ENCODE peak calls at places on chromosomes 1 and 21, in six cellular contexts. G, U, L, W, X and H are unnamed samples.

GRCh38 chr1:32749726-32750224 is 47.2 kb upstream of the SYNC start:
- DNase-seq in G (no peak), U (no peak), L (no peak), W (no peak), X (no peak), H (no peak)

GRCh38 chr1:3001471-3002348 is 19.6 kb upstream of the ACTRT2 start:
- DNase-seq in G (no peak), U (no peak), L (no peak), W (no peak), X (no peak), H (no peak)

GRCh38 chr1:100038401-100039306 is 68.9 kb downstream of the SLC35A3 start:
- DNase-seq in G (no peak), U (peak; percentile 67), L (peak; percentile 73), W (peak; percentile 5), X (peak; percentile 85), H (no peak)

GRCh38 chr1:99407018-99407417 is 142.7 kb downstream of the PLPPR4 start:
- DNase-seq in G (no peak), U (no peak), L (no peak), W (no peak), X (peak; percentile 4), H (no peak)

GRCh38 chr1:203522237-203522636 is 28.3 kb downstream of the OPTC start:
- DNase-seq in G (no peak), U (no peak), L (peak; percentile 53), W (no peak), X (no peak), H (no peak)

GRCh38 chr1:234108921-234109320 is 204.4 kb downstream of the SLC35F3 start:
- DNase-seq in G (peak; percentile 61), U (no peak), L (no peak), W (no peak), X (no peak), H (no peak)

GRCh38 chr21:14752006-14752909 is 206.1 kb upstream of the SAMSN1 start:
- DNase-seq in G (no peak), U (no peak), L (no peak), W (no peak), X (no peak), H (no peak)

GRCh38 chr1:223667484-223668182 is 2.1 kb upstream of the CAPN8 start:
- DNase-seq in G (no peak), U (no peak), L (no peak), W (no peak), X (no peak), H (no peak)

GRCh38 chr1:224498574-224499170 is 64.1 kb upstream of the WDR26 start:
- DNase-seq in G (no peak), U (no peak), L (peak; percentile 75), W (no peak), X (peak; percentile 73), H (no peak)

GRCh38 chr1:228735871-228736586 is 750 bp downstream of the RHOU start:
- DNase-seq in G (peak; percentile 48), U (peak; percentile 55), L (peak; percentile 65), W (no peak), X (peak; percentile 50), H (no peak)

GRCh38 chr1:72567511-72567910 is 285.2 kb upstream of the NEGR1 start:
- DNase-seq in G (no peak), U (no peak), L (no peak), W (no peak), X (peak; percentile 22), H (no peak)

GRCh38 chr1:113674591-113674990 is 84.7 kb downstream of the PHTF1 start:
- DNase-seq in G (peak; percentile 36), U (no peak), L (no peak), W (no peak), X (no peak), H (no peak)

GRCh38 chr1:244917271-244917670 is 52.9 kb upstream of the HNRNPU start:
- DNase-seq in G (no peak), U (no peak), L (no peak), W (no peak), X (no peak), H (no peak)

GRCh38 chr21:33932731-33933130 is 17.1 kb upstream of the ATP5PO start:
- DNase-seq in G (no peak), U (no peak), L (no peak), W (no peak), X (no peak), H (no peak)

GRCh38 chr1:100343897-100344296 is 8.4 kb upstream of the CDC14A start:
- DNase-seq in G (no peak), U (no peak), L (no peak), W (no peak), X (no peak), H (no peak)

GRCh38 chr1:202639500-202639899 is 70.8 kb downstream of the SYT2 start:
- DNase-seq in G (no peak), U (no peak), L (no peak), W (no peak), X (peak; percentile 61), H (no peak)

GRCh38 chr21:46009951-46010655 is 28.5 kb downstream of the COL6A1 start:
- DNase-seq in G (no peak), U (no peak), L (peak; percentile 44), W (no peak), X (no peak), H (no peak)

GRCh38 chr1:209130886-209131285 is 452.6 kb upstream of the CAMK1G start:
- DNase-seq in G (no peak), U (no peak), L (no peak), W (no peak), X (no peak), H (no peak)

GRCh38 chr1:220062629-220063028 is 16.3 kb upstream of the EPRS1 start:
- DNase-seq in G (no peak), U (no peak), L (no peak), W (no peak), X (no peak), H (no peak)

GRCh38 chr1:161486806-161487482 is 18.3 kb upstream of the FCGR2A start:
- DNase-seq in G (peak; percentile 48), U (no peak), L (no peak), W (no peak), X (peak; percentile 84), H (no peak)

GRCh38 chr1:145990249-145991097 is 5.9 kb downstream of the TXNIP start:
- DNase-seq in G (no peak), U (no peak), L (no peak), W (no peak), X (no peak), H (no peak)

GRCh38 chr1:232978091-232978634 is 27.8 kb downstream of the NTPCR start:
- DNase-seq in G (no peak), U (no peak), L (no peak), W (no peak), X (peak; percentile 64), H (no peak)

GRCh38 chr1:109636201-109636952 is 16.7 kb downstream of the AMPD2 start:
- DNase-seq in G (no peak), U (no peak), L (peak; percentile 53), W (no peak), X (peak; percentile 69), H (no peak)

GRCh38 chr21:26843912-26844257 is 1.3 kb downstream of the ADAMTS1 start:
- DNase-seq in G (no peak), U (no peak), L (no peak), W (no peak), X (peak; percentile 94), H (no peak)

GRCh38 chr21:26842976-26843911 is 2.0 kb downstream of the ADAMTS1 start:
- DNase-seq in G (no peak), U (peak; percentile 81), L (peak; percentile 81), W (no peak), X (peak; percentile 98), H (peak; percentile 76)

GRCh38 chr21:26840206-26840605 is 5.0 kb downstream of the ADAMTS1 start:
- DNase-seq in G (no peak), U (no peak), L (no peak), W (no peak), X (no peak), H (no peak)

GRCh38 chr21:26840912-26841311 is 4.3 kb downstream of the ADAMTS1 start:
- DNase-seq in G (no peak), U (no peak), L (no peak), W (no peak), X (peak; percentile 37), H (no peak)

DNA sequence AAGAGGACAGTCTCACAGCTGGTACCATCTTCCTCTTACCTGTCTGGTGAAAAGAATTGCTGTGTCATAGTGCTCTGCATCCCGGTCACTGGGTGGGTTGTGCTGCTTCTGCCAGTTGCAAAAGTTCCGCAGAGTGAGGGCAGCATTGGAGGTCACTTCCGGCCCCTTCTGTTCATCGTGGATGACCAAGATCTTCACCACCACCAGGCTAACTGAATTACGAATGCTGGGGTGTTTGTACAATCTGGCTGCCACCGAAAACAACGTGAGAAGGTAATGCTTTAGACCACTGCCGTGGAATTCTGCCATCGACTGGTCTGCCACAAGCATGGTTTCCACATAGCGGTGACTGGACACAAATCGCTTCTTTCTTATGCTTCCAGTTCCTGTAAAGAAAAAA is 2.9 kb downstream of the ADAMTS1 start:
- DNase-seq in G (no peak), U (no peak), L (no peak), W (no peak), X (peak; percentile 40), H (no peak)
- H3K4me3 ChIP-seq in G (no peak overlapping the region), U (peak overlapping the region; percentile 60), L (no peak overlapping the region), W (peak overlapping the region; percentile 84), X (peak overlapping the region; percentile 72), H (peak overlapping the region; percentile 85)

GRCh38 chr1:68046885-68047658 is 3.4 kb downstream of the DIRAS3 start:
- DNase-seq in G (no peak), U (no peak), L (no peak), W (no peak), X (peak; percentile 5), H (no peak)

GRCh38 chr1:68047659-68048026 is 2.8 kb downstream of the DIRAS3 start:
- DNase-seq in G (no peak), U (no peak), L (no peak), W (no peak), X (no peak), H (no peak)

GRCh38 chr1:68049941-68050878 is at the start of gene DIRAS3:
- DNase-seq in G (peak; percentile 21), U (peak; percentile 75), L (no peak), W (no peak), X (peak; percentile 68), H (no peak)

GRCh38 chr1:68046423-68046822 is 4.0 kb downstream of the DIRAS3 start:
- DNase-seq in G (no peak), U (no peak), L (no peak), W (no peak), X (no peak), H (no peak)

DNA sequence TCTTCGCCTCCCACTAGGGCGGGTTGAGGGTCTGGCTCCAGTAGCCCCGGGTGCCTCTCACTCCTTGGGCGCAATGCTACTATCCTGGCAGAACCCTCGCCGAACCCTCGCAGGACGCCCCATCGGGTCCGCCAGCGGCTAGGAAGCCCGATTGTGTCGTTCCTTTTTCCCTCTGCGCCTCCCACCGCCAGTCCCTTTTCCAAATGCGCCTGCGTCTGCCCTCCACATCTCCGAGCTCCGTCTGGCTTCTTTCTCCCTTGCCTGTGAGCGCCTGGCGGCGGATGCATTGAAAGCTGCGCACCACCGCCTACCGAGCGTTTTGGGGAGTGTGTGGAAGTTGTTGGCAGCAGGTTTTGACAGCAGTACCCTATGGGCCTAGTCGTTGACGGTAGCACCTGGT is 1.0 kb upstream of the DIRAS3 start:
- DNase-seq in G (no peak), U (peak; percentile 72), L (peak; percentile 64), W (no peak), X (peak; percentile 83), H (no peak)
- H3K4me3 ChIP-seq in G (no peak overlapping the region), U (peak overlapping the region; percentile 38), L (no peak overlapping the region), W (peak overlapping the region; percentile 59), X (peak overlapping the region; percentile 60), H (no peak overlapping the region)

GRCh38 chr1:169110691-169111447 is 4.4 kb downstream of the ATP1B1 start:
- DNase-seq in G (no peak), U (no peak), L (no peak), W (no peak), X (peak; percentile 53), H (no peak)
- H3K4me3 ChIP-seq in G (peak overlapping the region; percentile 92), U (peak overlapping the region; percentile 96), L (no peak overlapping the region), W (peak overlapping the region; percentile 95), X (no peak overlapping the region), H (peak overlapping the region; percentile 59)

GRCh38 chr1:80036690-80037432 is 1030.3 kb upstream of the ADGRL4 start:
- DNase-seq in G (no peak), U (no peak), L (no peak), W (no peak), X (no peak), H (no peak)
- H3K4me3 ChIP-seq in G (no peak overlapping the region), U (no peak overlapping the region), L (no peak overlapping the region), W (no peak overlapping the region), X (no peak overlapping the region), H (no peak overlapping the region)